ENCODE peak calls at places on chromosomes 2 and 18, in five cellular contexts. W, K, M, C and Y are unnamed samples.
A peak's percentile ranks its signal among the peaks of the same experiment; 100 is the strongest.

GRCh38 chr2:12929806-12930205 is 213.1 kb downstream of the TRIB2 start:
- DNase-seq in C (no peak), M (no peak), W (peak; percentile 89), K (no peak), Y (no peak)

GRCh38 chr2:224134003-224134734 is 95.1 kb upstream of the SERPINE2 start:
- DNase-seq in C (no peak), W (no peak), K (no peak), M (no peak), Y (no peak)

GRCh38 chr2:100603945-100604633 is 41.3 kb downstream of the PDCL3 start:
- DNase-seq in W (no peak), K (no peak), C (no peak), M (no peak), Y (no peak)

GRCh38 chr18:78934003-78934402 is 45.6 kb upstream of the SALL3 start:
- DNase-seq in M (no peak), K (no peak), W (no peak), C (no peak), Y (no peak)

GRCh38 chr18:65990944-65991708 is 240.3 kb downstream of the CDH7 start:
- DNase-seq in M (no peak), K (no peak), W (peak; percentile 22), C (no peak), Y (no peak)

GRCh38 chr2:1777156-1777555 is 32.8 kb upstream of the PXDN start:
- DNase-seq in C (no peak), W (no peak), K (no peak), M (no peak), Y (no peak)

GRCh38 chr18:71168576-71169145 is 879.8 kb downstream of the SOCS6 start:
- DNase-seq in C (no peak), K (no peak), W (no peak), M (no peak), Y (no peak)

GRCh38 chr2:19496646-19497045 is 138.2 kb upstream of the OSR1 start:
- DNase-seq in M (no peak), W (peak; percentile 83), C (no peak), K (no peak), Y (no peak)

GRCh38 chr2:27807476-27807875 is 36.0 kb downstream of the MRPL33 start:
- DNase-seq in K (peak; percentile 36), C (no peak), W (peak; percentile 57), M (no peak), Y (no peak)

GRCh38 chr2:136985044-136985443 is 219.7 kb downstream of the THSD7B start:
- DNase-seq in W (no peak), K (peak; percentile 11), C (no peak), M (no peak), Y (no peak)

GRCh38 chr2:235050992-235051351 is 99.2 kb downstream of the SH3BP4 start:
- DNase-seq in K (peak; percentile 78), M (peak; percentile 91), C (peak; percentile 26), W (peak; percentile 80), Y (peak; percentile 90)

GRCh38 chr18:23563377-23564043 is 22.8 kb downstream of the NPC1 start:
- DNase-seq in C (no peak), M (no peak), W (no peak), K (no peak), Y (no peak)

GRCh38 chr2:81551040-81551634 is 1246.6 kb upstream of the LRRTM1 start:
- DNase-seq in K (no peak), C (no peak), M (no peak), W (peak; percentile 28), Y (no peak)

GRCh38 chr2:5933669-5934068 is 241.5 kb downstream of the SOX11 start:
- DNase-seq in C (no peak), W (no peak), K (no peak), M (no peak), Y (no peak)

GRCh38 chr2:54606393-54606973 is 117.0 kb upstream of the EML6 start:
- DNase-seq in C (no peak), K (no peak), M (no peak), W (no peak), Y (no peak)

GRCh38 chr2:172090044-172090946 is 5.0 kb downstream of the DLX1 start:
- DNase-seq in K (no peak), C (no peak), W (no peak), M (peak; percentile 8), Y (no peak)

GRCh38 chr2:196259507-196260481 is 88.4 kb upstream of the STK17B start:
- DNase-seq in M (no peak), K (peak; percentile 30), C (peak; percentile 61), W (peak; percentile 86), Y (no peak)
- H3K4me1 ChIP-seq in M (no peaks in the 10 kb centered on the region), K (peaks cover 28% of the 10 kb centered on the region), C (peaks cover 48% of the 10 kb centered on the region), W (peaks cover 39% of the 10 kb centered on the region), Y (no peaks in the 10 kb centered on the region)

GRCh38 chr2:3169106-3169870 is 208.3 kb downstream of the EIPR1 start:
- DNase-seq in M (no peak), W (peak; percentile 59), K (no peak), C (no peak), Y (no peak)
- H3K4me1 ChIP-seq in M (no peaks in the 10 kb centered on the region), W (peaks cover 16% of the 10 kb centered on the region), K (peaks cover 4% of the 10 kb centered on the region), C (peaks cover 35% of the 10 kb centered on the region), Y (no peaks in the 10 kb centered on the region)

DNA sequence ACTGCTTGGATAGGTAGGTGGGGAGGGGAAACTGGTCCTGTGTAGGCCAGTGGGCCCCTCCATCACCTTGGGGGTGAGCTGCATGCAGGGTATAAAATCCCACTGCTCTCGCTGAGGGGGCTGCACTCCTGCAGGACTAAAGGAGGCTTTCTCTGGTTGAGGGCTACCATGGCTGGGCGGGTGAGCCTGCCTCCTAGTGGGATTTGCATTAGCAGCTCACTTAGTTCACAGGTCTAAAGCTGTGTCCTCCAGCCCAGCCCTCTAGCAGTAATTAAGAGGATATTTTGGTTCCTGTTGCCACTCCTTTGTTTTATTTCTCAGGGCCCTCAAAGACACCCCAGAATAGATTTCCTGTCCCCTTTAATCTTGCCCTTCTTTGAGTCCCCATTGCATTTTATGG is 24.6 kb downstream of the TMEM127 start:
- DNase-seq in C (no peak), M (no peak), W (no peak), K (no peak), Y (no peak)
- H3K4me1 ChIP-seq in C (peaks cover 28% of the 10 kb centered on the region), M (no peaks in the 10 kb centered on the region), W (peaks cover 8% of the 10 kb centered on the region), K (no peaks in the 10 kb centered on the region), Y (no peaks in the 10 kb centered on the region)

GRCh38 chr2:69836316-69836715 is 6.9 kb downstream of the GMCL1 start:
- DNase-seq in K (no peak), W (no peak), C (no peak), M (no peak), Y (no peak)
- H3K4me1 ChIP-seq in K (peaks cover 7% of the 10 kb centered on the region), W (peaks cover 19% of the 10 kb centered on the region), C (no peaks in the 10 kb centered on the region), M (peaks cover 6% of the 10 kb centered on the region), Y (no peaks in the 10 kb centered on the region)